ENCODE peak calls at places on chromosomes 4 and X, in six cellular contexts. E is stimulated activated CD8-positive, alpha-beta memory T cell treated with anti-CD3 and anti-CD28 coated beads, Interleukin-7, amount 100 ng/mL, for 1 hour; C is H1; Y is aorta; N is WTC11; M is lower leg skin. U is an unnamed sample.

GRCh38 chrX:121014826-121015225 is 29.3 kb upstream of the CT47A1 start:
- DNase-seq in E (no peak), C (no peak), Y (no peak), N (no peak), M (no peak), U (no peak)

GRCh38 chr4:154877110-154877760 is 96.2 kb downstream of the RBM46 start:
- DNase-seq in E (no peak), C (no peak), Y (no peak), N (no peak), M (no peak), U (no peak)

GRCh38 chrX:139199945-139200344 is 330.6 kb upstream of the F9 start:
- DNase-seq in E (no peak), C (no peak), Y (no peak), N (no peak), M (no peak), U (no peak)

GRCh38 chr4:35080799-35081198 is 1163.5 kb downstream of the ARAP2 start:
- DNase-seq in E (no peak), C (no peak), Y (no peak), N (no peak), M (no peak), U (no peak)

GRCh38 chr4:146943691-146944375 is 1.8 kb downstream of the TTC29 start:
- DNase-seq in E (no peak), C (no peak), Y (no peak), N (no peak), M (no peak), U (no peak)

GRCh38 chrX:151082077-151082948 is 94.1 kb upstream of the GPR50 start:
- DNase-seq in E (peak; percentile 23), C (peak; percentile 81), Y (peak; percentile 70), N (peak; percentile 66), M (peak; percentile 19), U (peak; percentile 57)

GRCh38 chr4:147482281-147482680 is 1.4 kb downstream of the EDNRA start:
- DNase-seq in E (no peak), C (no peak), Y (no peak), N (no peak), M (no peak), U (no peak)

GRCh38 chr4:161717084-161717483 is 446.7 kb downstream of the FSTL5 start:
- DNase-seq in E (no peak), C (no peak), Y (no peak), N (no peak), M (no peak), U (no peak)

GRCh38 chrX:110852180-110852579 is 56.6 kb upstream of the CHRDL1 start:
- DNase-seq in E (no peak), C (no peak), Y (no peak), N (peak; percentile 8), M (no peak), U (peak; percentile 15)

GRCh38 chrX:53317365-53318069 is 36.1 kb upstream of the IQSEC2 start:
- DNase-seq in E (peak; percentile 45), C (peak; percentile 82), Y (peak; percentile 76), N (peak; percentile 77), M (peak; percentile 22), U (peak; percentile 61)

GRCh38 chrX:106917830-106918500 is 2.2 kb upstream of the CLDN2 start:
- DNase-seq in E (no peak), C (no peak), Y (no peak), N (no peak), M (no peak), U (no peak)

GRCh38 chr4:164204434-164204833 is 549.5 kb upstream of the SMIM31 start:
- DNase-seq in E (no peak), C (no peak), Y (no peak), N (no peak), M (no peak), U (no peak)

GRCh38 chr4:116070283-116070682 is 956.9 kb upstream of the NDST4 start:
- DNase-seq in E (no peak), C (no peak), Y (no peak), N (no peak), M (no peak), U (no peak)

GRCh38 chr4:145453163-145453520 is 28.5 kb upstream of the SMAD1 start:
- DNase-seq in E (no peak), C (no peak), Y (no peak), N (no peak), M (no peak), U (no peak)

GRCh38 chr4:77433102-77433733 is 172.4 kb upstream of the CXCL13 start:
- DNase-seq in E (no peak), C (no peak), Y (no peak), N (no peak), M (no peak), U (no peak)

GRCh38 chrX:18895157-18895952 is 88.6 kb downstream of the PHKA2 start:
- DNase-seq in E (no peak), C (no peak), Y (peak; percentile 72), N (no peak), M (no peak), U (no peak)

GRCh38 chr4:177573487-177573886 is 131.2 kb upstream of the AGA start:
- DNase-seq in E (no peak), C (no peak), Y (no peak), N (no peak), M (no peak), U (no peak)

U was measured in activated CD4-positive, alpha-beta memory T cell treated with anti-CD3 and anti-CD28 coated beads, Interleukin-2, amount 10 ng/mL, durations not matched to agents 7 days and 5 days.